ENCODE peak calls at places on chromosomes 12 and 14, in six cellular contexts. One of them, this sample, is unnamed.

GRCh38 chr12:99004799-99005474 is 359.8 kb downstream of the APAF1 start:
- DNase-seq in mesendoderm: no peak
- DNase-seq in esophagus muscularis mucosa: no peak
- DNase-seq in IMR-90: no peak
- DNase-seq in endothelial cell of umbilical vein: no peak
- DNase-seq in lung: no peak
- DNase-seq in this sample: no peak

GRCh38 chr14:76926521-76927251 is 100.5 kb downstream of the LRRC74A start:
- DNase-seq in mesendoderm: no peak
- DNase-seq in esophagus muscularis mucosa: no peak
- DNase-seq in IMR-90: peak; percentile 58
- DNase-seq in endothelial cell of umbilical vein: no peak
- DNase-seq in lung: no peak
- DNase-seq in this sample: peak; percentile 85

GRCh38 chr12:42221722-42222121 is 16.3 kb downstream of the YAF2 start:
- DNase-seq in mesendoderm: no peak
- DNase-seq in esophagus muscularis mucosa: no peak
- DNase-seq in IMR-90: no peak
- DNase-seq in endothelial cell of umbilical vein: no peak
- DNase-seq in lung: no peak
- DNase-seq in this sample: no peak

GRCh38 chr12:32535260-32535999 is 136.1 kb downstream of the FGD4 start:
- DNase-seq in mesendoderm: peak; percentile 33
- DNase-seq in esophagus muscularis mucosa: no peak
- DNase-seq in IMR-90: peak; percentile 69
- DNase-seq in endothelial cell of umbilical vein: peak; percentile 89
- DNase-seq in lung: peak; percentile 81
- DNase-seq in this sample: peak; percentile 38

GRCh38 chr12:108635201-108635996 is 1.7 kb upstream of the SELPLG start:
- DNase-seq in mesendoderm: peak; percentile 26
- DNase-seq in esophagus muscularis mucosa: no peak
- DNase-seq in IMR-90: peak; percentile 41
- DNase-seq in endothelial cell of umbilical vein: no peak
- DNase-seq in lung: no peak
- DNase-seq in this sample: peak; percentile 57

GRCh38 chr12:123107926-123108681 is 42.8 kb downstream of the PITPNM2 start:
- DNase-seq in mesendoderm: no peak
- DNase-seq in esophagus muscularis mucosa: no peak
- DNase-seq in IMR-90: no peak
- DNase-seq in endothelial cell of umbilical vein: no peak
- DNase-seq in lung: no peak
- DNase-seq in this sample: no peak

GRCh38 chr14:68777644-68778043 is 15.2 kb downstream of the ZFP36L1 start:
- DNase-seq in mesendoderm: no peak
- DNase-seq in esophagus muscularis mucosa: no peak
- DNase-seq in IMR-90: no peak
- DNase-seq in endothelial cell of umbilical vein: no peak
- DNase-seq in lung: no peak
- DNase-seq in this sample: no peak

GRCh38 chr12:123937707-123938600 is 34.7 kb downstream of the CCDC92 start:
- DNase-seq in mesendoderm: no peak
- DNase-seq in esophagus muscularis mucosa: no peak
- DNase-seq in IMR-90: peak; percentile 17
- DNase-seq in endothelial cell of umbilical vein: no peak
- DNase-seq in lung: no peak
- DNase-seq in this sample: no peak

GRCh38 chr12:542290-543113 is 82.8 kb downstream of the B4GALNT3 start:
- DNase-seq in mesendoderm: peak; percentile 81
- DNase-seq in esophagus muscularis mucosa: no peak
- DNase-seq in IMR-90: no peak
- DNase-seq in endothelial cell of umbilical vein: no peak
- DNase-seq in lung: no peak
- DNase-seq in this sample: peak; percentile 70

GRCh38 chr14:32938719-32939253 is at the start of gene NPAS3:
- DNase-seq in mesendoderm: no peak
- DNase-seq in esophagus muscularis mucosa: no peak
- DNase-seq in IMR-90: no peak
- DNase-seq in endothelial cell of umbilical vein: no peak
- DNase-seq in lung: no peak
- DNase-seq in this sample: peak; percentile 72

GRCh38 chr12:8697120-8697475 is 693 bp upstream of the RIMKLB start:
- DNase-seq in mesendoderm: peak; percentile 81
- DNase-seq in esophagus muscularis mucosa: no peak
- DNase-seq in IMR-90: peak; percentile 27
- DNase-seq in endothelial cell of umbilical vein: peak; percentile 62
- DNase-seq in lung: no peak
- DNase-seq in this sample: no peak

GRCh38 chr12:70121562-70121961 is 121.7 kb upstream of the CNOT2 start:
- DNase-seq in mesendoderm: no peak
- DNase-seq in esophagus muscularis mucosa: no peak
- DNase-seq in IMR-90: no peak
- DNase-seq in endothelial cell of umbilical vein: no peak
- DNase-seq in lung: no peak
- DNase-seq in this sample: no peak

GRCh38 chr14:89214221-89214965 is 202.6 kb downstream of the FOXN3 start:
- DNase-seq in mesendoderm: peak; percentile 22
- DNase-seq in esophagus muscularis mucosa: no peak
- DNase-seq in IMR-90: no peak
- DNase-seq in endothelial cell of umbilical vein: peak; percentile 81
- DNase-seq in lung: peak; percentile 91
- DNase-seq in this sample: no peak

GRCh38 chr14:94217116-94217515 is 43.0 kb downstream of the PPP4R4 start:
- DNase-seq in mesendoderm: peak; percentile 51
- DNase-seq in esophagus muscularis mucosa: no peak
- DNase-seq in IMR-90: no peak
- DNase-seq in endothelial cell of umbilical vein: no peak
- DNase-seq in lung: no peak
- DNase-seq in this sample: peak; percentile 13

GRCh38 chr12:126437934-126438333 is 1372.7 kb downstream of the AACS start:
- DNase-seq in mesendoderm: no peak
- DNase-seq in esophagus muscularis mucosa: no peak
- DNase-seq in IMR-90: no peak
- DNase-seq in endothelial cell of umbilical vein: no peak
- DNase-seq in lung: no peak
- DNase-seq in this sample: no peak

GRCh38 chr14:95303552-95303951 is 16.2 kb downstream of the CLMN start:
- DNase-seq in mesendoderm: no peak
- DNase-seq in esophagus muscularis mucosa: no peak
- DNase-seq in IMR-90: no peak
- DNase-seq in endothelial cell of umbilical vein: no peak
- DNase-seq in lung: no peak
- DNase-seq in this sample: no peak

GRCh38 chr12:48996794-48997718 is 2.1 kb downstream of the DDN start:
- DNase-seq in mesendoderm: peak; percentile 86
- DNase-seq in esophagus muscularis mucosa: peak; percentile 93
- DNase-seq in IMR-90: peak; percentile 67
- DNase-seq in endothelial cell of umbilical vein: peak; percentile 67
- DNase-seq in lung: peak; percentile 77
- DNase-seq in this sample: peak; percentile 91

GRCh38 chr14:68654471-68654941 is 138.4 kb downstream of the ZFP36L1 start:
- DNase-seq in mesendoderm: no peak
- DNase-seq in esophagus muscularis mucosa: no peak
- DNase-seq in IMR-90: no peak
- DNase-seq in endothelial cell of umbilical vein: no peak
- DNase-seq in lung: no peak
- DNase-seq in this sample: no peak

GRCh38 chr14:101654051-101654450 is 92.8 kb downstream of the DIO3 start:
- DNase-seq in mesendoderm: no peak
- DNase-seq in esophagus muscularis mucosa: no peak
- DNase-seq in IMR-90: no peak
- DNase-seq in endothelial cell of umbilical vein: no peak
- DNase-seq in lung: no peak
- DNase-seq in this sample: no peak

GRCh38 chr12:98725481-98726247 is 80.6 kb downstream of the APAF1 start:
- DNase-seq in mesendoderm: peak; percentile 71
- DNase-seq in esophagus muscularis mucosa: no peak
- DNase-seq in IMR-90: peak; percentile 80
- DNase-seq in endothelial cell of umbilical vein: peak; percentile 51
- DNase-seq in lung: no peak
- DNase-seq in this sample: peak; percentile 35

GRCh38 chr14:58138065-58138718 is 13.8 kb downstream of the ARMH4 start:
- DNase-seq in mesendoderm: peak; percentile 80
- DNase-seq in esophagus muscularis mucosa: no peak
- DNase-seq in IMR-90: no peak
- DNase-seq in endothelial cell of umbilical vein: no peak
- DNase-seq in lung: no peak
- DNase-seq in this sample: no peak

GRCh38 chr12:126706300-126706699 is 1560.7 kb upstream of the TMEM132C start:
- DNase-seq in mesendoderm: peak; percentile 72
- DNase-seq in esophagus muscularis mucosa: no peak
- DNase-seq in IMR-90: no peak
- DNase-seq in endothelial cell of umbilical vein: no peak
- DNase-seq in lung: no peak
- DNase-seq in this sample: peak; percentile 33

GRCh38 chr14:103883263-103883523 is 35.8 kb upstream of the PPP1R13B start:
- DNase-seq in mesendoderm: no peak
- DNase-seq in esophagus muscularis mucosa: no peak
- DNase-seq in IMR-90: no peak
- DNase-seq in endothelial cell of umbilical vein: no peak
- DNase-seq in lung: no peak
- DNase-seq in this sample: no peak

GRCh38 chr12:27967551-27968054 is 4.9 kb downstream of the PTHLH start:
- DNase-seq in mesendoderm: no peak
- DNase-seq in esophagus muscularis mucosa: no peak
- DNase-seq in IMR-90: peak; percentile 29
- DNase-seq in endothelial cell of umbilical vein: no peak
- DNase-seq in lung: no peak
- DNase-seq in this sample: no peak

GRCh38 chr12:120529641-120530314 is 820 bp upstream of the COQ5 start:
- DNase-seq in mesendoderm: peak; percentile 82
- DNase-seq in esophagus muscularis mucosa: no peak
- DNase-seq in IMR-90: peak; percentile 33
- DNase-seq in endothelial cell of umbilical vein: peak; percentile 73
- DNase-seq in lung: no peak
- DNase-seq in this sample: peak; percentile 74

GRCh38 chr12:27709932-27710591 is 570 bp upstream of the MRPS35 start:
- DNase-seq in mesendoderm: no peak
- DNase-seq in esophagus muscularis mucosa: no peak
- DNase-seq in IMR-90: peak; percentile 61
- DNase-seq in endothelial cell of umbilical vein: peak; percentile 75
- DNase-seq in lung: no peak
- DNase-seq in this sample: no peak

GRCh38 chr12:104351023-104351983 is 47.8 kb downstream of the EID3 start:
- DNase-seq in mesendoderm: no peak
- DNase-seq in esophagus muscularis mucosa: no peak
- DNase-seq in IMR-90: no peak
- DNase-seq in endothelial cell of umbilical vein: no peak
- DNase-seq in lung: peak; percentile 15
- DNase-seq in this sample: peak; percentile 26
- H3K36me3 ChIP-seq in mesendoderm: peaks cover 5% of the 10 kb centered on the region
- H3K36me3 ChIP-seq in esophagus muscularis mucosa: peaks cover 88% of the 10 kb centered on the region
- H3K36me3 ChIP-seq in IMR-90: peaks cover 52% of the 10 kb centered on the region
- H3K36me3 ChIP-seq in endothelial cell of umbilical vein: peaks cover 26% of the 10 kb centered on the region
- H3K36me3 ChIP-seq in lung: peaks cover 28% of the 10 kb centered on the region
- H3K36me3 ChIP-seq in this sample: peaks cover 5% of the 10 kb centered on the region

DNA sequence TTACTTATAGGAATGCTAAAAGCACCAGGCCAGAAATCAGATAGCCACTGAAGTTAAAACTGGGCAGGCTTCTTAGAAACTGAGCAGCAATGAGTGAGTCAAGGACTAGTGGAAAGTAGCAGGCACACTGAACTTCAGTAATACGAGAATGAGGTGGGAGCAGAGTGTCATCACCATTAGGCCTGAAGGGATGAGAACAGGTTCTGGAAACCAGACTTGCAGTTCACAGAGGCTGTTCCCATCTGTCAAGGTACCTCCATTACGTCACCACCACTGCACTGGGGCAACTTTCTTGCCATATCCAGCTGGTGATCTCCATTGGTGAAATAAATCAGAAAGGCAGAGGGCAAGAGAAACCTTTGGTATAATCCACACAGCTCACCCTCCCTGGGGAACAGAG is 15.6 kb downstream of the ZNF10 start:
- DNase-seq in mesendoderm: no peak
- DNase-seq in esophagus muscularis mucosa: no peak
- DNase-seq in IMR-90: no peak
- DNase-seq in endothelial cell of umbilical vein: no peak
- DNase-seq in lung: no peak
- DNase-seq in this sample: no peak
- H3K36me3 ChIP-seq in mesendoderm: peaks cover 3% of the 10 kb centered on the region
- H3K36me3 ChIP-seq in esophagus muscularis mucosa: peaks cover 80% of the 10 kb centered on the region
- H3K36me3 ChIP-seq in IMR-90: peaks cover 24% of the 10 kb centered on the region
- H3K36me3 ChIP-seq in endothelial cell of umbilical vein: peaks cover 5% of the 10 kb centered on the region
- H3K36me3 ChIP-seq in lung: peaks cover 24% of the 10 kb centered on the region
- H3K36me3 ChIP-seq in this sample: peaks cover 9% of the 10 kb centered on the region

DNA sequence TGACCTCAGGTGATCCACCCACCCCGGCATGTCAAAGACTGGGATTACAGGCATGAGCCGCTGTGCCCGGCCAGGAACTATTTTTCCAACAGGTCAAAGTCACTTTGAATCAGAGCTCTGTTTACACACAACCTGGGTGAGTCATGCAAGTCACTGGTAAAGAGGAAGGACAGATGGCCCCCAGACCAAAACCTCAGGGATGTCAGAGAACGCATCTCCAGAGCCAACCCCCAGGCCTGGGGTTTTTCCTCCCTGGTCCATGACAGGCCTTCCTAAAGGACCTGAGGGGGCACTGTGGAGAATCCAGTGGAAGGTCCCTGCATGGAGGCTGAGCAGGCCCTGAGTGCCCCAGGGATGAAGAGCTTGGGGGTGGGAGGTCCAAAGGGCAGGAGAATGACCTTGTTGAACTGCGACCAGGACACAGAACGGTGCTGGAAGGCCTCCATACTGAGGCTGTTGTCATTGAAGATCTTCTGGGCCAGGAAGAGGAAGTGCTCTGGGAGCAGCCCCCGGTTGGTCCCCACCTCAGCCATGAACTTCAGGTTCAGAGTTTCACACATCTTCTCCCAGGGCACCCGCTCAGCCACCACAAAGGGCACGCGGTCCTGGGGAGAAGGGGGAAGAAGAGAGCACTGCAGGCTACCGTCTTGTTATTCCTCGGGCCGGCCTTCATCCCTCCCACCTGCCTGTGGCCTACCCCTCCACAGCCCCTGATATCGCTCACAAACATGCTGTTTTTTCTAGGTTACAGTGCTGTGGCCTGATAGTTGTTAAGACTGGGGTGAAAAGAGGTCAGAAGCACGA is 9.1 kb downstream of the STAT6 start:
- DNase-seq in mesendoderm: peak; percentile 55
- DNase-seq in esophagus muscularis mucosa: no peak
- DNase-seq in IMR-90: peak; percentile 52
- DNase-seq in endothelial cell of umbilical vein: no peak
- DNase-seq in lung: no peak
- DNase-seq in this sample: peak; percentile 33
- H3K36me3 ChIP-seq in mesendoderm: peaks cover 5% of the 10 kb centered on the region
- H3K36me3 ChIP-seq in esophagus muscularis mucosa: peaks cover 95% of the 10 kb centered on the region
- H3K36me3 ChIP-seq in IMR-90: peaks cover 62% of the 10 kb centered on the region
- H3K36me3 ChIP-seq in endothelial cell of umbilical vein: peaks cover 38% of the 10 kb centered on the region
- H3K36me3 ChIP-seq in lung: peaks cover 66% of the 10 kb centered on the region
- H3K36me3 ChIP-seq in this sample: peaks cover 19% of the 10 kb centered on the region

DNA sequence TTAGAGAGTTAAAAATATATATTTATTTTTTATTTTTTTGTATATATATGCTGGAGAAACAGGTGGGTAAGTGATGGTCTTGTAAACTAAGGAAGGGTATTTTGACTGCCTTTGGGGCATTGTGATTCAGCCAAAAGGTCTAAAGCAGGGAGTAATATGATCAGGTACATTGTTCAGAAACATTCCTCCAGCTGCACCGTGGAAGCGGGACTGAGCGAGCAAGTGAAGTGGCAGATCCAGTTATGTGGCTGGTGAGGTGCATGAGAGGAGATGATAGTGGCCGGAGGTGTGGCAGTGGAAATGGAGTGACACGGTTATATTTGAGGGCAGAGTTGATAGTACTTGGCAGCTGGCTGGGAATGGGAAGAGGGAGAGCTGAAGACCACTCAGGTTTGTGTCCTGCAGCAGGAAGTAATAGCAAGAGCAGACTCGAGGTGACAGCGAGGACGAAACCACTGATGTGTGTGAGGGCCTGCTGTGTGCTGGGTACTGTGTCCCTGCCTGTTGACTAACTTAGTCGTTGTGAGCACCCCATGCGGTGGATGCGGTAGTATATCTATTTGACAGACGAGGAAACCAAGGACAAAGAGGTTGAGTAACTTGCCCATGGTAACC is 39.2 kb downstream of the EID3 start:
- DNase-seq in mesendoderm: no peak
- DNase-seq in esophagus muscularis mucosa: no peak
- DNase-seq in IMR-90: no peak
- DNase-seq in endothelial cell of umbilical vein: no peak
- DNase-seq in lung: no peak
- DNase-seq in this sample: no peak
- H3K36me3 ChIP-seq in mesendoderm: peaks cover 13% of the 10 kb centered on the region
- H3K36me3 ChIP-seq in esophagus muscularis mucosa: peaks cover 98% of the 10 kb centered on the region
- H3K36me3 ChIP-seq in IMR-90: peaks cover 67% of the 10 kb centered on the region
- H3K36me3 ChIP-seq in endothelial cell of umbilical vein: peaks cover 42% of the 10 kb centered on the region
- H3K36me3 ChIP-seq in lung: peaks cover 45% of the 10 kb centered on the region
- H3K36me3 ChIP-seq in this sample: peaks cover 17% of the 10 kb centered on the region